ENCODE peak calls at places on chromosomes 7 and 10, in eight cellular contexts. One of them, this sample, is unnamed. For H3K4me1, the result is how much of the 10 kb centered on the place peaks cover.

GRCh38 chr7:68722044-68722443 is 876.2 kb upstream of the AUTS2 start:
- DNase-seq in PC-3: no peak
- DNase-seq in heart left ventricle: no peak
- DNase-seq in upper lobe of right lung: no peak
- DNase-seq in left ventricle myocardium inferior: no peak
- DNase-seq in cardiac muscle cell: no peak
- DNase-seq in endodermal cell: no peak
- DNase-seq in adrenal gland: no peak
- DNase-seq in this sample: no peak

GRCh38 chr10:5068274-5069017 is 25.8 kb upstream of the AKR1C3 start:
- DNase-seq in adrenal gland: no peak
- DNase-seq in cardiac muscle cell: no peak
- DNase-seq in PC-3: no peak
- DNase-seq in heart left ventricle: no peak
- DNase-seq in endodermal cell: no peak
- DNase-seq in left ventricle myocardium inferior: no peak
- DNase-seq in upper lobe of right lung: no peak
- DNase-seq in this sample: no peak

GRCh38 chr10:131731780-131732630 is 168.8 kb upstream of the PPP2R2D start:
- DNase-seq in adrenal gland: no peak
- DNase-seq in upper lobe of right lung: peak
- DNase-seq in PC-3: no peak
- DNase-seq in cardiac muscle cell: no peak
- DNase-seq in endodermal cell: no peak
- DNase-seq in heart left ventricle: no peak
- DNase-seq in left ventricle myocardium inferior: no peak
- DNase-seq in this sample: no peak

GRCh38 chr10:75034131-75034512 is 77.3 kb upstream of the SAMD8 start:
- DNase-seq in PC-3: peak
- DNase-seq in adrenal gland: no peak
- DNase-seq in upper lobe of right lung: no peak
- DNase-seq in heart left ventricle: no peak
- DNase-seq in endodermal cell: no peak
- DNase-seq in cardiac muscle cell: no peak
- DNase-seq in left ventricle myocardium inferior: no peak
- DNase-seq in this sample: no peak

GRCh38 chr7:25945181-25945580 is 206.8 kb upstream of the NFE2L3 start:
- DNase-seq in endodermal cell: no peak
- DNase-seq in cardiac muscle cell: peak
- DNase-seq in heart left ventricle: no peak
- DNase-seq in upper lobe of right lung: no peak
- DNase-seq in left ventricle myocardium inferior: no peak
- DNase-seq in PC-3: no peak
- DNase-seq in adrenal gland: no peak
- DNase-seq in this sample: no peak

GRCh38 chr7:95811846-95812445 is 39.6 kb downstream of the DYNC1I1 start:
- DNase-seq in upper lobe of right lung: no peak
- DNase-seq in endodermal cell: no peak
- DNase-seq in cardiac muscle cell: no peak
- DNase-seq in adrenal gland: peak
- DNase-seq in heart left ventricle: no peak
- DNase-seq in PC-3: no peak
- DNase-seq in left ventricle myocardium inferior: no peak
- DNase-seq in this sample: no peak

GRCh38 chr7:101988513-101988912 is 171.1 kb downstream of the CUX1 start:
- DNase-seq in adrenal gland: no peak
- DNase-seq in left ventricle myocardium inferior: no peak
- DNase-seq in heart left ventricle: no peak
- DNase-seq in PC-3: no peak
- DNase-seq in upper lobe of right lung: no peak
- DNase-seq in cardiac muscle cell: no peak
- DNase-seq in endodermal cell: no peak
- DNase-seq in this sample: no peak

GRCh38 chr7:113289140-113289740 is 170.9 kb upstream of the SMIM30 start:
- DNase-seq in cardiac muscle cell: peak
- DNase-seq in left ventricle myocardium inferior: no peak
- DNase-seq in endodermal cell: no peak
- DNase-seq in upper lobe of right lung: no peak
- DNase-seq in adrenal gland: peak
- DNase-seq in heart left ventricle: no peak
- DNase-seq in PC-3: peak
- DNase-seq in this sample: no peak

GRCh38 chr7:155220881-155221280 is 76.8 kb upstream of the INSIG1 start:
- DNase-seq in upper lobe of right lung: no peak
- DNase-seq in endodermal cell: no peak
- DNase-seq in left ventricle myocardium inferior: no peak
- DNase-seq in adrenal gland: no peak
- DNase-seq in PC-3: no peak
- DNase-seq in cardiac muscle cell: no peak
- DNase-seq in heart left ventricle: no peak
- DNase-seq in this sample: no peak

GRCh38 chr10:73780966-73781365 is 882 bp upstream of the CHCHD1 start:
- DNase-seq in adrenal gland: no peak
- DNase-seq in left ventricle myocardium inferior: no peak
- DNase-seq in PC-3: peak
- DNase-seq in cardiac muscle cell: no peak
- DNase-seq in endodermal cell: no peak
- DNase-seq in upper lobe of right lung: no peak
- DNase-seq in heart left ventricle: no peak
- DNase-seq in this sample: no peak

GRCh38 chr7:151699147-151699546 is 177.8 kb downstream of the PRKAG2 start:
- DNase-seq in cardiac muscle cell: peak
- DNase-seq in heart left ventricle: peak
- DNase-seq in PC-3: no peak
- DNase-seq in adrenal gland: no peak
- DNase-seq in left ventricle myocardium inferior: peak
- DNase-seq in upper lobe of right lung: no peak
- DNase-seq in endodermal cell: no peak
- DNase-seq in this sample: no peak

GRCh38 chr7:12684186-12684585 is 3.2 kb upstream of the ARL4A start:
- DNase-seq in PC-3: no peak
- DNase-seq in endodermal cell: no peak
- DNase-seq in upper lobe of right lung: no peak
- DNase-seq in left ventricle myocardium inferior: no peak
- DNase-seq in heart left ventricle: no peak
- DNase-seq in cardiac muscle cell: no peak
- DNase-seq in adrenal gland: no peak
- DNase-seq in this sample: no peak

GRCh38 chr7:20798081-20798693 is 11.5 kb upstream of the SP8 start:
- DNase-seq in upper lobe of right lung: peak
- DNase-seq in endodermal cell: peak
- DNase-seq in PC-3: peak
- DNase-seq in left ventricle myocardium inferior: no peak
- DNase-seq in heart left ventricle: peak
- DNase-seq in adrenal gland: no peak
- DNase-seq in cardiac muscle cell: no peak
- DNase-seq in this sample: peak

GRCh38 chr10:62186999-62187695 is 81.5 kb downstream of the RTKN2 start:
- DNase-seq in cardiac muscle cell: peak
- DNase-seq in left ventricle myocardium inferior: no peak
- DNase-seq in endodermal cell: no peak
- DNase-seq in adrenal gland: no peak
- DNase-seq in heart left ventricle: no peak
- DNase-seq in PC-3: peak
- DNase-seq in upper lobe of right lung: no peak
- DNase-seq in this sample: no peak

GRCh38 chr7:72268826-72269225 is 143.3 kb downstream of the CALN1 start:
- DNase-seq in adrenal gland: peak
- DNase-seq in left ventricle myocardium inferior: no peak
- DNase-seq in cardiac muscle cell: no peak
- DNase-seq in PC-3: no peak
- DNase-seq in heart left ventricle: no peak
- DNase-seq in endodermal cell: no peak
- DNase-seq in upper lobe of right lung: no peak
- DNase-seq in this sample: no peak

GRCh38 chr7:12637819-12638592 is 49.4 kb upstream of the ARL4A start:
- DNase-seq in endodermal cell: no peak
- DNase-seq in PC-3: no peak
- DNase-seq in left ventricle myocardium inferior: no peak
- DNase-seq in heart left ventricle: no peak
- DNase-seq in adrenal gland: no peak
- DNase-seq in cardiac muscle cell: no peak
- DNase-seq in upper lobe of right lung: no peak
- DNase-seq in this sample: no peak

GRCh38 chr10:97207756-97208346 is 22.1 kb upstream of the SLIT1 start:
- DNase-seq in endodermal cell: no peak
- DNase-seq in upper lobe of right lung: no peak
- DNase-seq in PC-3: no peak
- DNase-seq in cardiac muscle cell: no peak
- DNase-seq in adrenal gland: no peak
- DNase-seq in heart left ventricle: no peak
- DNase-seq in left ventricle myocardium inferior: no peak
- DNase-seq in this sample: no peak

GRCh38 chr7:101536232-101536631 is 92.9 kb downstream of the MYL10 start:
- DNase-seq in endodermal cell: no peak
- DNase-seq in cardiac muscle cell: peak
- DNase-seq in left ventricle myocardium inferior: peak
- DNase-seq in PC-3: no peak
- DNase-seq in adrenal gland: peak
- DNase-seq in upper lobe of right lung: no peak
- DNase-seq in heart left ventricle: peak
- DNase-seq in this sample: no peak

DNA sequence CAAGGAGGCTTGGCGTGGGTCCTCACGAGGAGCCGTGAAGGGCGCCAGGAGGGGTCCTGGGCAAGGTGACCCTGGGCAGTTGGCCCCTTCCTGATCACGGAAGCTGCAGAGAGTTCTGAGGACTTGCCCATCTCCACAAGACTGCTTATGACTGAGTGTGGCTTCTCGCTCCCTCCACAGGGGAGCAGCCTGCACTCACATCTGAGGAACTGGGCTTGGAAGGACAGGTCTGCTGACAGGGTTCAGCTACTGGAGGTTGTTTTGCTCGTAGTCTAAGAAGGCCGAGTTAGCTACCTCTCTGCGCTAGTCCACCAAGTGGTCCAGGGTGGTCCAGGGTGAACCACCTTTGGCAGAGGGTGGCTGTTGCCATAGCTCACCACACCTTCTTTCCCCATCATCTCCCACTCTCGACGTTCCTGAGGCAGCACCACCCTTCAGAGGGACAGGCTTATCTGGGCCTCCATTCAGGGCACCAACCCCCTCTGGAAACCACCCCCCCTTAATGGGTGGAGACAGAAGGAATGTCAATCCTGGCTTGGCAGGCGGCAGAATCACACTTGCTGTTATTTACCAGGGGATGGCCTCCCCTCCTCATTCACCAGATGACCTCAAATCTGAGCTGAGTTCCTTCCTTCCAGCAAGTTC is 38.2 kb downstream of the FAM53B start:
- DNase-seq in endodermal cell: no peak
- DNase-seq in heart left ventricle: no peak
- DNase-seq in adrenal gland: peak
- DNase-seq in cardiac muscle cell: peak
- DNase-seq in left ventricle myocardium inferior: no peak
- DNase-seq in upper lobe of right lung: no peak
- DNase-seq in PC-3: no peak
- DNase-seq in this sample: no peak
- H3K4me1 ChIP-seq in endodermal cell: under half
- H3K4me1 ChIP-seq in heart left ventricle: half or more
- H3K4me1 ChIP-seq in adrenal gland: half or more
- H3K4me1 ChIP-seq in cardiac muscle cell: under half
- H3K4me1 ChIP-seq in left ventricle myocardium inferior: half or more
- H3K4me1 ChIP-seq in upper lobe of right lung: half or more
- H3K4me1 ChIP-seq in PC-3: under half
- H3K4me1 ChIP-seq in this sample: under half

GRCh38 chr7:44103941-44104879 is at the start of gene AEBP1:
- DNase-seq in endodermal cell: peak
- DNase-seq in heart left ventricle: peak
- DNase-seq in left ventricle myocardium inferior: no peak
- DNase-seq in adrenal gland: no peak
- DNase-seq in PC-3: no peak
- DNase-seq in cardiac muscle cell: peak
- DNase-seq in upper lobe of right lung: peak
- DNase-seq in this sample: no peak
- H3K27ac ChIP-seq in endodermal cell: no peak
- H3K27ac ChIP-seq in heart left ventricle: peak
- H3K27ac ChIP-seq in left ventricle myocardium inferior: peak
- H3K27ac ChIP-seq in adrenal gland: peak
- H3K27ac ChIP-seq in PC-3: no peak
- H3K27ac ChIP-seq in cardiac muscle cell: peak
- H3K27ac ChIP-seq in upper lobe of right lung: peak
- H3K27ac ChIP-seq in this sample: no peak

GRCh38 chr10:22676435-22676834 is 37.9 kb downstream of the PIP4K2A start:
- DNase-seq in upper lobe of right lung: no peak
- DNase-seq in left ventricle myocardium inferior: no peak
- DNase-seq in heart left ventricle: no peak
- DNase-seq in cardiac muscle cell: no peak
- DNase-seq in endodermal cell: no peak
- DNase-seq in adrenal gland: no peak
- DNase-seq in PC-3: no peak
- DNase-seq in this sample: no peak
- H3K4me1 ChIP-seq in upper lobe of right lung: under half
- H3K4me1 ChIP-seq in left ventricle myocardium inferior: under half
- H3K4me1 ChIP-seq in heart left ventricle: under half
- H3K4me1 ChIP-seq in cardiac muscle cell: under half
- H3K4me1 ChIP-seq in endodermal cell: under half
- H3K4me1 ChIP-seq in adrenal gland: under half
- H3K4me1 ChIP-seq in PC-3: under half
- H3K4me1 ChIP-seq in this sample: under half

GRCh38 chr7:2164646-2165045 is 68.1 kb downstream of the MAD1L1 start:
- DNase-seq in left ventricle myocardium inferior: no peak
- DNase-seq in adrenal gland: no peak
- DNase-seq in heart left ventricle: peak
- DNase-seq in upper lobe of right lung: peak
- DNase-seq in PC-3: no peak
- DNase-seq in cardiac muscle cell: no peak
- DNase-seq in endodermal cell: peak
- DNase-seq in this sample: no peak
- H3K27ac ChIP-seq in left ventricle myocardium inferior: no peak
- H3K27ac ChIP-seq in adrenal gland: no peak
- H3K27ac ChIP-seq in heart left ventricle: no peak
- H3K27ac ChIP-seq in upper lobe of right lung: no peak
- H3K27ac ChIP-seq in PC-3: no peak
- H3K27ac ChIP-seq in cardiac muscle cell: no peak
- H3K27ac ChIP-seq in endodermal cell: no peak
- H3K27ac ChIP-seq in this sample: no peak

This sample was measured in RWPE2.